ENCODE peak calls at places on chromosomes 7 and 10, in nine cellular contexts. One of them, this sample, is unnamed.

GRCh38 chr7:1298938-1299885 is 66.5 kb downstream of the UNCX start:
- DNase-seq in activated CD4-positive, CD25-positive, alpha-beta regulatory T cell: no peak
- DNase-seq in GOT3: no peak
- DNase-seq in caudate nucleus: no peak
- DNase-seq in progenitor cell of endocrine pancreas: no peak
- DNase-seq in AG04450: no peak
- DNase-seq in left colon: no peak
- DNase-seq in activated T-helper 1 cell treated with anti-CD3 and anti-CD28 coated beads, Interleukin-12 subunit alpha, Interleukin-12 subunit beta, Interleukin-2, Interleukin-4 antibody, amounts not matched to agents 30 ng/mL and 10 ng/mL and 1 ng/mL, durations not matched to agents 14 hours and 24 hours and 36 hours: no peak
- DNase-seq in ACHN: no peak
- DNase-seq in this sample: no peak

GRCh38 chr7:4700577-4701235 is 18.6 kb downstream of the FOXK1 start:
- DNase-seq in activated CD4-positive, CD25-positive, alpha-beta regulatory T cell: no peak
- DNase-seq in GOT3: no peak
- DNase-seq in caudate nucleus: no peak
- DNase-seq in progenitor cell of endocrine pancreas: no peak
- DNase-seq in AG04450: peak; percentile 76
- DNase-seq in left colon: no peak
- DNase-seq in activated T-helper 1 cell treated with anti-CD3 and anti-CD28 coated beads, Interleukin-12 subunit alpha, Interleukin-12 subunit beta, Interleukin-2, Interleukin-4 antibody, amounts not matched to agents 30 ng/mL and 10 ng/mL and 1 ng/mL, durations not matched to agents 14 hours and 24 hours and 36 hours: no peak
- DNase-seq in ACHN: no peak
- DNase-seq in this sample: no peak

GRCh38 chr7:64887756-64888508 is 15.1 kb upstream of the ZNF273 start:
- DNase-seq in activated CD4-positive, CD25-positive, alpha-beta regulatory T cell: peak; percentile 8
- DNase-seq in GOT3: no peak
- DNase-seq in caudate nucleus: no peak
- DNase-seq in progenitor cell of endocrine pancreas: no peak
- DNase-seq in AG04450: no peak
- DNase-seq in left colon: peak; percentile 42
- DNase-seq in activated T-helper 1 cell treated with anti-CD3 and anti-CD28 coated beads, Interleukin-12 subunit alpha, Interleukin-12 subunit beta, Interleukin-2, Interleukin-4 antibody, amounts not matched to agents 30 ng/mL and 10 ng/mL and 1 ng/mL, durations not matched to agents 14 hours and 24 hours and 36 hours: no peak
- DNase-seq in ACHN: no peak
- DNase-seq in this sample: no peak

GRCh38 chr10:86526606-86527005 is 5.0 kb upstream of the WAPL start:
- DNase-seq in activated CD4-positive, CD25-positive, alpha-beta regulatory T cell: no peak
- DNase-seq in GOT3: no peak
- DNase-seq in caudate nucleus: no peak
- DNase-seq in progenitor cell of endocrine pancreas: no peak
- DNase-seq in AG04450: no peak
- DNase-seq in left colon: no peak
- DNase-seq in activated T-helper 1 cell treated with anti-CD3 and anti-CD28 coated beads, Interleukin-12 subunit alpha, Interleukin-12 subunit beta, Interleukin-2, Interleukin-4 antibody, amounts not matched to agents 30 ng/mL and 10 ng/mL and 1 ng/mL, durations not matched to agents 14 hours and 24 hours and 36 hours: no peak
- DNase-seq in ACHN: no peak
- DNase-seq in this sample: no peak

GRCh38 chr7:27739301-27739913 is 555 bp upstream of the TAX1BP1 start:
- DNase-seq in activated CD4-positive, CD25-positive, alpha-beta regulatory T cell: no peak
- DNase-seq in GOT3: no peak
- DNase-seq in caudate nucleus: no peak
- DNase-seq in progenitor cell of endocrine pancreas: no peak
- DNase-seq in AG04450: peak; percentile 24
- DNase-seq in left colon: no peak
- DNase-seq in activated T-helper 1 cell treated with anti-CD3 and anti-CD28 coated beads, Interleukin-12 subunit alpha, Interleukin-12 subunit beta, Interleukin-2, Interleukin-4 antibody, amounts not matched to agents 30 ng/mL and 10 ng/mL and 1 ng/mL, durations not matched to agents 14 hours and 24 hours and 36 hours: no peak
- DNase-seq in ACHN: no peak
- DNase-seq in this sample: peak; percentile 39

GRCh38 chr10:80170641-80171040 is 34.7 kb downstream of the ANXA11 start:
- DNase-seq in activated CD4-positive, CD25-positive, alpha-beta regulatory T cell: no peak
- DNase-seq in GOT3: no peak
- DNase-seq in caudate nucleus: no peak
- DNase-seq in progenitor cell of endocrine pancreas: no peak
- DNase-seq in AG04450: no peak
- DNase-seq in left colon: peak; percentile 24
- DNase-seq in activated T-helper 1 cell treated with anti-CD3 and anti-CD28 coated beads, Interleukin-12 subunit alpha, Interleukin-12 subunit beta, Interleukin-2, Interleukin-4 antibody, amounts not matched to agents 30 ng/mL and 10 ng/mL and 1 ng/mL, durations not matched to agents 14 hours and 24 hours and 36 hours: no peak
- DNase-seq in ACHN: no peak
- DNase-seq in this sample: no peak

GRCh38 chr7:140533394-140533872 is 54.1 kb upstream of the MKRN1 start:
- DNase-seq in activated CD4-positive, CD25-positive, alpha-beta regulatory T cell: no peak
- DNase-seq in GOT3: no peak
- DNase-seq in caudate nucleus: no peak
- DNase-seq in progenitor cell of endocrine pancreas: no peak
- DNase-seq in AG04450: no peak
- DNase-seq in left colon: no peak
- DNase-seq in activated T-helper 1 cell treated with anti-CD3 and anti-CD28 coated beads, Interleukin-12 subunit alpha, Interleukin-12 subunit beta, Interleukin-2, Interleukin-4 antibody, amounts not matched to agents 30 ng/mL and 10 ng/mL and 1 ng/mL, durations not matched to agents 14 hours and 24 hours and 36 hours: no peak
- DNase-seq in ACHN: no peak
- DNase-seq in this sample: no peak

GRCh38 chr10:93827035-93827804 is 66.6 kb upstream of the SLC35G1 start:
- DNase-seq in activated CD4-positive, CD25-positive, alpha-beta regulatory T cell: no peak
- DNase-seq in GOT3: no peak
- DNase-seq in caudate nucleus: no peak
- DNase-seq in progenitor cell of endocrine pancreas: no peak
- DNase-seq in AG04450: no peak
- DNase-seq in left colon: no peak
- DNase-seq in activated T-helper 1 cell treated with anti-CD3 and anti-CD28 coated beads, Interleukin-12 subunit alpha, Interleukin-12 subunit beta, Interleukin-2, Interleukin-4 antibody, amounts not matched to agents 30 ng/mL and 10 ng/mL and 1 ng/mL, durations not matched to agents 14 hours and 24 hours and 36 hours: no peak
- DNase-seq in ACHN: no peak
- DNase-seq in this sample: no peak

GRCh38 chr7:112068967-112069366 is 137.2 kb downstream of the DOCK4 start:
- DNase-seq in activated CD4-positive, CD25-positive, alpha-beta regulatory T cell: no peak
- DNase-seq in GOT3: no peak
- DNase-seq in caudate nucleus: no peak
- DNase-seq in progenitor cell of endocrine pancreas: no peak
- DNase-seq in AG04450: no peak
- DNase-seq in left colon: no peak
- DNase-seq in activated T-helper 1 cell treated with anti-CD3 and anti-CD28 coated beads, Interleukin-12 subunit alpha, Interleukin-12 subunit beta, Interleukin-2, Interleukin-4 antibody, amounts not matched to agents 30 ng/mL and 10 ng/mL and 1 ng/mL, durations not matched to agents 14 hours and 24 hours and 36 hours: no peak
- DNase-seq in ACHN: no peak
- DNase-seq in this sample: no peak

This sample was measured in GM04503.